ENCODE peak calls at places on chromosomes 1 and 21, in five cellular contexts. V, Y, D, F and J are unnamed samples.

GRCh38 chr21:15592957-15593356 is 136.8 kb upstream of the USP25 start:
- DNase-seq in F (no peak), V (no peak), D (no peak), Y (no peak), J (no peak)

GRCh38 chr1:7476861-7477534 is 294.1 kb upstream of the VAMP3 start:
- DNase-seq in F (no peak), Y (no peak), V (peak), D (no peak), J (no peak)

GRCh38 chr1:244751271-244751895 is 84.1 kb upstream of the COX20 start:
- DNase-seq in F (no peak), Y (no peak), D (no peak), V (no peak), J (no peak)

GRCh38 chr1:61641171-61641570 is 83.8 kb downstream of the TM2D1 start:
- DNase-seq in Y (no peak), D (no peak), V (no peak), F (no peak), J (no peak)

GRCh38 chr1:241475688-241476087 is 43.9 kb downstream of the FH start:
- DNase-seq in D (no peak), V (no peak), Y (no peak), F (no peak), J (no peak)

GRCh38 chr1:9239622-9240401 is 5.2 kb downstream of the H6PD start:
- DNase-seq in F (peak), D (peak), V (peak), Y (peak), J (no peak)

GRCh38 chr1:160768295-160768657 is 27.7 kb upstream of the LY9 start:
- DNase-seq in F (peak), V (peak), D (peak), Y (no peak), J (no peak)

GRCh38 chr21:44995257-44995941 is 55.6 kb downstream of the SLX9 start:
- DNase-seq in Y (no peak), D (peak), V (no peak), F (no peak), J (no peak)

GRCh38 chr1:48250572-48250971 is 28.1 kb downstream of the SLC5A9 start:
- DNase-seq in D (no peak), F (no peak), V (no peak), Y (no peak), J (no peak)

GRCh38 chr1:2788506-2789163 is 12.9 kb downstream of the TTC34 start:
- DNase-seq in Y (no peak), V (no peak), D (no peak), F (no peak), J (no peak)

GRCh38 chr1:84122780-84123382 is 21.2 kb upstream of the PRKACB start:
- DNase-seq in F (peak), D (peak), V (peak), Y (peak), J (no peak)

GRCh38 chr1:156371553-156372264 is 2.7 kb downstream of the RHBG start:
- DNase-seq in V (peak), D (no peak), Y (peak), F (no peak), J (no peak)

GRCh38 chr1:145990249-145991097 is 5.9 kb downstream of the TXNIP start:
- DNase-seq in F (no peak), Y (no peak), V (peak), D (no peak), J (no peak)

GRCh38 chr1:91604632-91605031 is 104.0 kb downstream of the CDC7 start:
- DNase-seq in Y (no peak), V (peak), D (no peak), F (no peak), J (peak)

GRCh38 chr1:238710697-238711096 is 675.7 kb upstream of the CHRM3 start:
- DNase-seq in F (no peak), D (peak), V (no peak), Y (no peak), J (no peak)

GRCh38 chr1:246930830-246931548 is 759 bp downstream of the AHCTF1 start:
- DNase-seq in D (peak), V (peak), F (peak), Y (no peak), J (no peak)

GRCh38 chr21:45081636-45082035 is 7.3 kb downstream of the ADARB1 start:
- DNase-seq in D (no peak), F (no peak), Y (no peak), V (no peak), J (no peak)

GRCh38 chr1:178192686-178193085 is 98.8 kb downstream of the RASAL2 start:
- DNase-seq in D (peak), V (peak), F (no peak), Y (peak), J (peak)

GRCh38 chr1:94648225-94649007 is 106.9 kb upstream of the F3 start:
- DNase-seq in F (no peak), D (no peak), Y (peak), V (peak), J (peak)

GRCh38 chr1:909861-910310 is 13.8 kb upstream of the SAMD11 start:
- DNase-seq in V (no peak), D (no peak), F (no peak), Y (no peak), J (no peak)

GRCh38 chr1:210445485-210445884 is 116.8 kb downstream of the HHAT start:
- DNase-seq in V (no peak), D (no peak), Y (no peak), F (no peak), J (no peak)

GRCh38 chr1:182430263-182431068 is 19.5 kb upstream of the RGSL1 start:
- DNase-seq in F (no peak), Y (no peak), V (no peak), D (peak), J (no peak)

GRCh38 chr1:53731779-53732305 is 7.1 kb downstream of the GLIS1 start:
- DNase-seq in F (no peak), D (no peak), Y (peak), V (peak), J (no peak)

GRCh38 chr1:245715291-245715701 is 560.5 kb downstream of the KIF26B start:
- DNase-seq in F (no peak), D (no peak), V (no peak), Y (no peak), J (no peak)

GRCh38 chr1:205350124-205350523 is 6.6 kb downstream of the KLHDC8A start:
- DNase-seq in F (no peak), V (no peak), Y (no peak), D (no peak), J (no peak)

GRCh38 chr1:77562596-77563154 is 119.8 kb downstream of the ZZZ3 start:
- DNase-seq in D (no peak), F (no peak), Y (no peak), V (no peak), J (no peak)

GRCh38 chr1:228004887-228005462 is 1.8 kb upstream of the WNT3A start:
- DNase-seq in Y (no peak), V (no peak), D (no peak), F (no peak), J (no peak)

GRCh38 chr1:53048345-53048737 is 13.7 kb upstream of the PODN start:
- DNase-seq in F (no peak), D (no peak), V (no peak), Y (no peak), J (no peak)

GRCh38 chr1:87463917-87464565 is 135.4 kb downstream of the LMO4 start:
- DNase-seq in D (no peak), Y (no peak), F (no peak), V (no peak), J (no peak)

GRCh38 chr1:103101399-103101798 is 6.9 kb downstream of the COL11A1 start:
- DNase-seq in V (no peak), Y (no peak), D (no peak), F (no peak), J (no peak)

GRCh38 chr1:16208270-16208987 is 4.0 kb downstream of the ARHGEF19 start:
- DNase-seq in D (no peak), V (no peak), F (no peak), Y (no peak), J (no peak)